ENCODE peak calls at places on chromosomes 11 and 22, in five cellular contexts. E is NCI-H1092 treated with DMSO at 0.1 percent for 48 hours, V is IMR-90, D is neural crest cell, F is cardiac septum. J is an unnamed sample.
A peak's percentile ranks its signal among the peaks of the same experiment; 100 is the strongest.

GRCh38 chr22:44337658-44338004 is 24.9 kb upstream of the SHISAL1 start:
- DNase-seq in E (no peak), V (peak; percentile 75), D (no peak), F (peak; percentile 81), J (no peak)

GRCh38 chr22:47598864-47599263 is 836.4 kb downstream of the TBC1D22A start:
- DNase-seq in E (no peak), V (no peak), D (no peak), F (peak; percentile 1), J (no peak)

GRCh38 chr11:119691020-119691666 is 37.9 kb downstream of the NECTIN1 start:
- DNase-seq in E (no peak), V (no peak), D (no peak), F (no peak), J (no peak)

GRCh38 chr22:30557243-30557642 is 10.7 kb upstream of the SEC14L6 start:
- DNase-seq in E (no peak), V (no peak), D (no peak), F (no peak), J (no peak)

GRCh38 chr11:75731095-75731494 is 13.5 kb downstream of the MOGAT2 start:
- DNase-seq in E (no peak), V (no peak), D (no peak), F (no peak), J (no peak)

GRCh38 chr11:17014774-17015638 is 792 bp upstream of the PLEKHA7 start:
- DNase-seq in E (peak; percentile 68), V (no peak), D (peak; percentile 23), F (no peak), J (no peak)

GRCh38 chr11:44002191-44003093 is 45.3 kb upstream of the ACCSL start:
- DNase-seq in E (no peak), V (no peak), D (no peak), F (peak; percentile 47), J (no peak)

GRCh38 chr11:3129181-3129590 is 35.9 kb downstream of the OSBPL5 start:
- DNase-seq in E (no peak), V (no peak), D (no peak), F (peak; percentile 67), J (no peak)

GRCh38 chr11:132987936-132988335 is 544.4 kb downstream of the OPCML start:
- DNase-seq in E (no peak), V (no peak), D (no peak), F (no peak), J (no peak)

GRCh38 chr22:23533328-23533762 is 46.7 kb downstream of the IGLL1 start:
- DNase-seq in E (peak; percentile 17), V (peak; percentile 10), D (peak; percentile 74), F (no peak), J (no peak)

GRCh38 chr22:23796461-23796860 is 9.7 kb downstream of the SMARCB1 start:
- DNase-seq in E (no peak), V (no peak), D (no peak), F (no peak), J (no peak)

GRCh38 chr11:28257761-28258160 is 149.6 kb downstream of the METTL15 start:
- DNase-seq in E (no peak), V (peak; percentile 42), D (no peak), F (no peak), J (no peak)

GRCh38 chr11:29518389-29519174 is 498.2 kb downstream of the KCNA4 start:
- DNase-seq in E (no peak), V (no peak), D (no peak), F (no peak), J (no peak)

GRCh38 chr22:41844036-41844435 is 11.1 kb downstream of the SREBF2 start:
- DNase-seq in E (no peak), V (no peak), D (no peak), F (no peak), J (no peak)

GRCh38 chr22:32958021-32958420 is 100.2 kb downstream of the SYN3 start:
- DNase-seq in E (no peak), V (no peak), D (no peak), F (no peak), J (no peak)

GRCh38 chr22:30292069-30292970 is 3.0 kb upstream of the CASTOR1 start:
- DNase-seq in E (no peak), V (no peak), D (no peak), F (no peak), J (no peak)

GRCh38 chr11:117498791-117499190 is 171.1 kb downstream of the CEP164 start:
- DNase-seq in E (peak; percentile 55), V (no peak), D (no peak), F (no peak), J (peak; percentile 81)

GRCh38 chr11:11944444-11944843 is 64.0 kb downstream of the DKK3 start:
- DNase-seq in E (no peak), V (no peak), D (no peak), F (no peak), J (no peak)

GRCh38 chr22:29195118-29195963 is 10.4 kb upstream of the EMID1 start:
- DNase-seq in E (no peak), V (no peak), D (no peak), F (peak; percentile 33), J (no peak)

GRCh38 chr11:35031869-35032268 is 107.1 kb upstream of the CD44 start:
- DNase-seq in E (no peak), V (peak; percentile 70), D (no peak), F (no peak), J (no peak)

GRCh38 chr11:12784987-12785386 is 110.8 kb downstream of the TEAD1 start:
- DNase-seq in E (no peak), V (no peak), D (no peak), F (no peak), J (peak; percentile 53)

GRCh38 chr11:78961186-78961782 is 386.6 kb upstream of the NARS2 start:
- DNase-seq in E (peak; percentile 84), V (peak; percentile 46), D (no peak), F (no peak), J (peak; percentile 61)

GRCh38 chr11:115202900-115203552 is 301.2 kb downstream of the CADM1 start:
- DNase-seq in E (no peak), V (no peak), D (no peak), F (no peak), J (no peak)

GRCh38 chr11:123356539-123356938 is 73.5 kb upstream of the GRAMD1B start:
- DNase-seq in E (no peak), V (no peak), D (no peak), F (no peak), J (no peak)

GRCh38 chr11:73810637-73811036 is 23.0 kb downstream of the MRPL48 start:
- DNase-seq in E (no peak), V (peak; percentile 58), D (no peak), F (no peak), J (no peak)

GRCh38 chr22:46851941-46852340 is 89.5 kb downstream of the TBC1D22A start:
- DNase-seq in E (no peak), V (no peak), D (no peak), F (no peak), J (no peak)

GRCh38 chr11:81647374-81647773 is 1086.3 kb downstream of the FAM181B start:
- DNase-seq in E (no peak), V (no peak), D (no peak), F (no peak), J (no peak)

GRCh38 chr22:25627271-25627848 is 62.9 kb downstream of the GRK3 start:
- DNase-seq in E (peak; percentile 21), V (peak; percentile 12), D (no peak), F (no peak), J (peak; percentile 88)

GRCh38 chr11:106668147-106668546 is 350.1 kb downstream of the GUCY1A2 start:
- DNase-seq in E (no peak), V (peak; percentile 71), D (no peak), F (no peak), J (no peak)

GRCh38 chr11:118929496-118930151 is 3.9 kb upstream of the BCL9L start:
- DNase-seq in E (peak; percentile 66), V (peak; percentile 77), D (peak; percentile 78), F (peak; percentile 89), J (peak; percentile 61)

GRCh38 chr11:10108901-10109665 is 184.9 kb downstream of the SBF2 start:
- DNase-seq in E (peak; percentile 23), V (peak; percentile 40), D (no peak), F (no peak), J (no peak)

GRCh38 chr11:66291303-66291705 is 390 bp upstream of the TMEM151A start:
- DNase-seq in E (peak; percentile 14), V (no peak), D (no peak), F (no peak), J (no peak)

GRCh38 chr11:124183045-124183444 is at the start of gene OR10D3:
- DNase-seq in E (no peak), V (no peak), D (no peak), F (no peak), J (no peak)

GRCh38 chr11:86551693-86552092 is 120.7 kb downstream of the ME3 start:
- DNase-seq in E (no peak), V (no peak), D (no peak), F (no peak), J (no peak)

GRCh38 chr11:32435511-32435946 is at the start of gene WT1:
- DNase-seq in E (no peak), V (no peak), D (peak; percentile 27), F (no peak), J (no peak)

GRCh38 chr11:28512143-28512756 is 404.1 kb downstream of the METTL15 start:
- DNase-seq in E (no peak), V (no peak), D (no peak), F (no peak), J (no peak)

J was measured in NCI-H2029 treated with DMSO at 0.1 percent for 48 hours.